ENCODE peak calls at places on chromosomes 16 and 17, in nine cellular contexts. F is A549, D is mucosa of descending colon, X is WERI-Rb-1, T is Caco-2, P is epithelial cell of esophagus, H is prostate gland, L is upper lobe of right lung, O is uterus. N is an unnamed sample.

GRCh38 chr17:40883031-40883430 is 2.0 kb downstream of the KRT20 start:
- DNase-seq in L (no peak), P (no peak), T (no peak), H (no peak), X (no peak), O (no peak), F (no peak), D (no peak), N (no peak)

GRCh38 chr17:79414063-79414462 is 196.8 kb downstream of the RBFOX3 start:
- DNase-seq in T (no peak), X (no peak), L (no peak), F (no peak), P (no peak), H (no peak), O (no peak), D (no peak), N (no peak)

GRCh38 chr17:15268003-15268402 is 2.9 kb upstream of the PMP22 start:
- DNase-seq in O (no peak), F (no peak), H (no peak), L (no peak), D (no peak), P (no peak), X (no peak), T (no peak), N (no peak)

GRCh38 chr17:7204335-7204734 is 15.3 kb downstream of the DLG4 start:
- DNase-seq in T (no peak), F (no peak), P (no peak), X (peak), D (no peak), L (no peak), H (no peak), O (no peak), N (no peak)

GRCh38 chr16:10126686-10127085 is 55.5 kb downstream of the GRIN2A start:
- DNase-seq in T (no peak), D (no peak), H (no peak), L (no peak), P (no peak), F (no peak), X (no peak), O (peak), N (no peak)

GRCh38 chr17:19011581-19011980 is 7.0 kb upstream of the FAM83G start:
- DNase-seq in D (no peak), T (no peak), O (no peak), L (no peak), X (no peak), F (no peak), H (no peak), P (no peak), N (no peak)

GRCh38 chr16:11560701-11561439 is 25.8 kb downstream of the LITAF start:
- DNase-seq in F (no peak), T (no peak), H (no peak), O (peak), L (peak), X (no peak), P (peak), D (peak), N (no peak)

GRCh38 chr16:23081675-23082119 is 67.6 kb downstream of the USP31 start:
- DNase-seq in X (no peak), P (peak), H (no peak), T (no peak), D (no peak), L (no peak), F (peak), O (peak), N (no peak)

GRCh38 chr17:17141860-17142552 is 64.1 kb downstream of the PLD6 start:
- DNase-seq in F (peak), O (no peak), T (no peak), X (peak), D (peak), L (no peak), H (peak), P (peak), N (no peak)

GRCh38 chr17:48037036-48037881 is at the start of gene COPZ2:
- DNase-seq in H (peak), O (peak), P (peak), T (no peak), X (no peak), D (peak), L (peak), F (peak), N (no peak)

GRCh38 chr17:9661027-9661426 is 15.7 kb downstream of the USP43 start:
- DNase-seq in T (no peak), O (no peak), H (no peak), P (no peak), F (no peak), X (no peak), D (no peak), L (no peak), N (no peak)

GRCh38 chr16:16197966-16198365 is 25.3 kb downstream of the ABCC6 start:
- DNase-seq in X (no peak), D (no peak), L (no peak), O (no peak), F (no peak), T (no peak), H (no peak), P (no peak), N (no peak)

GRCh38 chr17:44996304-44996703 is 28.2 kb upstream of the C1QL1 start:
- DNase-seq in L (no peak), F (no peak), P (no peak), T (no peak), X (no peak), H (no peak), D (no peak), O (no peak), N (no peak)

GRCh38 chr17:73856585-73856984 is 212.3 kb upstream of the SDK2 start:
- DNase-seq in F (no peak), T (no peak), P (no peak), H (no peak), L (no peak), O (no peak), X (peak), D (no peak), N (no peak)

GRCh38 chr17:48068491-48068961 is 20.4 kb downstream of the NFE2L1 start:
- DNase-seq in T (peak), D (no peak), O (no peak), L (no peak), X (peak), F (peak), H (no peak), P (no peak), N (no peak)

GRCh38 chr17:73711184-73711583 is 66.9 kb upstream of the SDK2 start:
- DNase-seq in T (no peak), P (no peak), H (no peak), L (no peak), X (no peak), O (no peak), F (no peak), D (no peak), N (peak)

GRCh38 chr17:82619211-82619610 is 29.0 kb downstream of the WDR45B start:
- DNase-seq in T (no peak), P (no peak), L (no peak), X (no peak), O (no peak), H (no peak), D (no peak), F (no peak), N (no peak)

GRCh38 chr17:57484826-57485565 is 228.7 kb downstream of the MSI2 start:
- DNase-seq in D (no peak), O (no peak), P (no peak), X (no peak), F (no peak), H (no peak), T (no peak), L (no peak), N (no peak)

GRCh38 chr17:82970067-82970466 is 109.3 kb upstream of the METRNL start:
- DNase-seq in P (no peak), H (no peak), T (no peak), F (no peak), O (no peak), L (peak), D (no peak), X (no peak), N (no peak)

GRCh38 chr17:66775881-66776400 is 59.0 kb upstream of the CACNG5 start:
- DNase-seq in L (no peak), H (no peak), P (no peak), T (no peak), D (no peak), O (no peak), F (no peak), X (no peak), N (no peak)

GRCh38 chr16:89484923-89485679 is 5.3 kb downstream of the ANKRD11 start:
- DNase-seq in F (no peak), X (no peak), T (no peak), P (no peak), D (no peak), O (no peak), H (no peak), L (no peak), N (no peak)

GRCh38 chr17:39016193-39017153 is 49.3 kb upstream of the FBXO47 start:
- DNase-seq in H (no peak), O (no peak), T (no peak), L (no peak), X (no peak), D (no peak), F (no peak), P (peak), N (no peak)

GRCh38 chr16:15770107-15770506 is 86.7 kb downstream of the MYH11 start:
- DNase-seq in L (no peak), X (no peak), F (no peak), D (no peak), H (no peak), T (no peak), O (no peak), P (no peak), N (no peak)

GRCh38 chr17:44203731-44204452 is 4.2 kb upstream of the ATXN7L3 start:
- DNase-seq in T (peak), L (no peak), D (peak), F (peak), H (no peak), O (no peak), X (peak), P (peak), N (no peak)

GRCh38 chr16:81932668-81933067 is 78.6 kb downstream of the SDR42E1 start:
- DNase-seq in P (no peak), O (no peak), T (no peak), H (no peak), X (no peak), D (no peak), L (no peak), F (no peak), N (no peak)

GRCh38 chr17:43578699-43579569 is 32.8 kb upstream of the ETV4 start:
- DNase-seq in O (no peak), H (no peak), F (no peak), P (peak), L (no peak), D (no peak), T (peak), X (peak), N (no peak)

GRCh38 chr17:39706921-39707337 is 7.1 kb downstream of the ERBB2 start:
- DNase-seq in D (peak), L (no peak), H (no peak), O (no peak), X (no peak), F (no peak), T (no peak), P (no peak), N (no peak)

GRCh38 chr17:67813803-67814180 is 11.5 kb upstream of the BPTF start:
- DNase-seq in D (no peak), F (no peak), X (no peak), O (no peak), T (peak), L (no peak), H (no peak), P (no peak), N (no peak)

GRCh38 chr17:20927586-20927985 is 115.2 kb downstream of the USP22 start:
- DNase-seq in H (no peak), F (no peak), O (peak), L (no peak), D (no peak), P (no peak), T (no peak), X (no peak), N (no peak)

GRCh38 chr16:81451753-81452680 is 7.4 kb downstream of the CMIP start:
- DNase-seq in H (no peak), P (no peak), L (no peak), F (no peak), O (no peak), D (peak), T (no peak), X (no peak), N (no peak)

GRCh38 chr17:64689106-64689505 is 27.0 kb upstream of the SMURF2 start:
- DNase-seq in H (no peak), P (no peak), D (no peak), L (no peak), F (no peak), O (no peak), X (no peak), T (no peak), N (no peak)

GRCh38 chr17:58330997-58331814 is 2.6 kb upstream of the TSPOAP1 start:
- DNase-seq in P (no peak), L (peak), O (no peak), X (no peak), H (no peak), D (peak), F (no peak), T (no peak), N (no peak)

GRCh38 chr16:69930117-69930776 is 20.9 kb upstream of the CLEC18A start:
- DNase-seq in T (peak), O (peak), D (peak), X (peak), L (no peak), H (peak), F (peak), P (peak), N (no peak)

GRCh38 chr17:40995121-40995520 is 1.2 kb upstream of the KRTAP3-3 start:
- DNase-seq in X (no peak), H (no peak), F (no peak), P (no peak), L (no peak), O (no peak), D (no peak), T (no peak), N (no peak)

GRCh38 chr16:89140401-89140800 is 31.1 kb upstream of the CDH15 start:
- DNase-seq in O (no peak), X (no peak), H (no peak), L (no peak), P (no peak), D (no peak), T (no peak), F (no peak), N (no peak)

GRCh38 chr17:28938552-28938951 is 12.8 kb downstream of the PHF12 start:
- DNase-seq in H (no peak), F (no peak), X (no peak), L (no peak), O (no peak), T (no peak), D (no peak), P (no peak), N (no peak)

GRCh38 chr16:17937003-17937402 is 399.5 kb downstream of the NPIPA8 start:
- DNase-seq in F (no peak), P (no peak), D (no peak), X (no peak), L (no peak), T (no peak), H (no peak), O (no peak), N (no peak)

GRCh38 chr17:40327735-40328385 is 18.9 kb downstream of the RARA start:
- DNase-seq in F (no peak), T (no peak), L (no peak), O (peak), H (no peak), X (no peak), D (no peak), P (no peak), N (no peak)

GRCh38 chr17:61723914-61724313 is 132.9 kb upstream of the NACA2 start:
- DNase-seq in T (no peak), L (no peak), X (no peak), P (no peak), O (no peak), D (no peak), F (no peak), H (no peak), N (no peak)

GRCh38 chr16:55513616-55514015 is 4.7 kb downstream of the LPCAT2 start:
- DNase-seq in T (no peak), P (no peak), D (no peak), H (no peak), F (no peak), X (no peak), O (no peak), L (no peak), N (no peak)
- TF ChIP-seq CTCF in T (peak), P (no peak), D (no peak), H (no peak), F (no peak), X (no peak), O (no peak), L (no peak), N (no peak)

GRCh38 chr17:36628576-36628975 is 27.2 kb downstream of the MRM1 start:
- DNase-seq in D (no peak), L (no peak), P (no peak), H (no peak), F (no peak), X (no peak), O (no peak), T (no peak), N (no peak)

GRCh38 chr17:36631022-36631421 is 29.6 kb downstream of the MRM1 start:
- DNase-seq in H (no peak), F (no peak), P (no peak), D (no peak), L (no peak), T (no peak), O (no peak), X (no peak), N (no peak)

GRCh38 chr17:36629252-36629847 is 28.0 kb downstream of the MRM1 start:
- DNase-seq in F (peak), D (peak), P (peak), L (peak), T (peak), H (peak), X (peak), O (peak), N (no peak)

GRCh38 chr17:36629970-36630369 is 28.6 kb downstream of the MRM1 start:
- DNase-seq in F (no peak), O (no peak), T (no peak), D (no peak), H (no peak), X (no peak), P (no peak), L (no peak), N (no peak)

DNA sequence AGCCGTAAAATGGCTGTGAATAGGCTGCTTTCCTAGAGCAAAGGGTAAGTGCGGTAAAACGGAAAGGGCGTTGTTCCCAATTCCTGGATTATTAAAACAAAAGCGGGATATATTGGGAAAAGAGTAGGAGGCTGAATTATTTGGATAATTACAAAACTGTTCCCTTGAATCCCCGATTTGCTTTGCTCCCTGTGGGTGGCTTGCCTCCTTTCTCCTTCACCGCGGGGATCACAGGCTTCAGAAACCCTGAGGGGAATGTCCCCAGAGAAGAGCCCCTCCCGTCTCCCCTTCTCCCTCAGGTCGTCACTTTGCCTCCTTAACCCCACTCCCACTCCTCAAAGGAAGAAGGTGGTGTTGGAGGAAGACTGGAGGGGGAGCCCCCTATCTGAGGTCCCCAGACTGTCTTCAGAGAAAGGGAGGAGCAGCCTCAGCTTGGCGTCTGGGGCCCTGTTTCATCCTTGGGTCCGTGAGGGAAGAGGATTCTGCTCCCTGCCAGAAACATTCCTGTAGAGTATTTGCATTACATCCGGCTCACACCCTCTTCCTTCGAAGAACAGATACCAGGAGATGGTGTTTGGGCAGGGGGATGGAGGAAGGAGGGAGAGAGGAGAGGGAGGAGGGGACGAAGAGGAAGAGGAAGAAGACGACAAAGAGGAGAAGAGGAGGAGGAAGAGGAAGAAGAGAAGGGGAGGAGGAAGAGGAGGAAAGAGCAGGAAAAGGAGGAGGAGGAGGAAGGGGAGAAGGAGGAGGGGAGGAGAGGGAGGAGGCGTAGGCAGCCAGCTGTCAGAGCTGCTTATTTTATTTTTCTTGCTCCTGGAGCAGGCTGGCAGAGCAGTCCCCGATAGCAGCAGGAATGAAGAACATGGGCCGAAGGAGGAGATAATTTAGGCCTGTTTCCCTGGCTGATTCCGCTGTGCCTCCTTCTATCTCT is 31.8 kb downstream of the MRM1 start:
- DNase-seq in F (no peak), T (no peak), X (no peak), H (no peak), D (no peak), P (no peak), O (no peak), L (no peak), N (no peak)
- H3K4me3 ChIP-seq in F (no peak), T (no peak), X (no peak), H (no peak), D (no peak), P (no peak), O (no peak), L (no peak), N (no peak)

GRCh38 chr17:37358830-37359681 is 16.7 kb upstream of the C17orf78 start:
- DNase-seq in F (peak), H (peak), P (peak), D (peak), O (peak), T (peak), X (peak), L (peak), N (peak)
- TF ChIP-seq CTCF in F (peak), H (peak), P (no peak), D (peak), O (no peak), T (peak), X (peak), L (peak), N (no peak)

GRCh38 chr16:56589141-56590039 is at the start of gene MT3:
- DNase-seq in F (peak), L (no peak), O (no peak), H (peak), X (no peak), D (peak), T (no peak), P (peak), N (no peak)
- H3K4me3 ChIP-seq in F (peak), L (peak), O (peak), H (peak), X (peak), D (no peak), T (no peak), P (no peak), N (peak)